ENCODE peak calls at places on chromosomes 1 and 21, in four cellular contexts. P is K562, Y is GM12878, R is endothelial cell of umbilical vein. D is an unnamed sample.

GRCh38 chr1:58398714-58399113 is 147.8 kb downstream of the OMA1 start:
- DNase-seq in P (no peak), Y (no peak), R (no peak), D (no peak)

GRCh38 chr1:173638043-173639021 is 3.2 kb downstream of the TEX50 start:
- DNase-seq in Y (no peak), R (no peak), P (no peak), D (no peak)

GRCh38 chr1:17596651-17597509 is 57.4 kb downstream of the ARHGEF10L start:
- DNase-seq in P (no peak), R (no peak), Y (no peak), D (no peak)

GRCh38 chr1:65141394-65141793 is 6.6 kb upstream of the AK4 start:
- DNase-seq in R (no peak), P (no peak), Y (no peak), D (no peak)

GRCh38 chr1:24904731-24905354 is 25.2 kb downstream of the RUNX3 start:
- DNase-seq in R (no peak), P (no peak), Y (no peak), D (no peak)

GRCh38 chr1:223860051-223860559 is 14.4 kb upstream of the TP53BP2 start:
- DNase-seq in P (no peak), R (no peak), Y (no peak), D (no peak)

GRCh38 chr21:15249285-15249993 is 184.6 kb upstream of the NRIP1 start:
- DNase-seq in P (no peak), R (peak; percentile 84), Y (no peak), D (peak; percentile 26)

GRCh38 chr1:206012086-206012859 is 9.1 kb upstream of the RAB7B start:
- DNase-seq in Y (peak; percentile 66), P (no peak), R (no peak), D (no peak)

GRCh38 chr1:96030312-96030711 is 691.3 kb upstream of the PTBP2 start:
- DNase-seq in P (no peak), R (no peak), Y (no peak), D (no peak)

DNA sequence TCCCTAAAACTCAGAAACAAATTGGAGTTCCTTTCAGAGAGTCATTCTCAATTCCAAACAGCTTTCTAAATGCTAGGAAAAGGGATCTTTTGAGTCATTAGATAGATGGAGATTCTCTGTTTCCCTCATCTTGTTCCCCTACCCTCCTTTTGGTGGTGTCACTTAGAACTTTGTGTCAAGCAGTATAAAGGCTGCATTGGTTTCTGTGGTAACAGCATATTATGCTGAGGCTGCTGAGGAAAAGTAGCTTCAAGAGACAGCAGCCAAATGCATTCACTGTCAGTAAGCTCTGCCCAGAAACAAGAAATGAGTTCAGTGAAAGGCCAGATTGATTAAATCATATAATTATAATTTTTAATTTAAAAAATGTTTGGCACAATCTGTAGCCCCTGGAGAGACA is 144.2 kb downstream of the LRRC40 start:
- DNase-seq in P (no peak), R (no peak), Y (no peak), D (no peak)
- TF ChIP-seq FOS in P (no peak), R (no peak), Y (no peak), D (no peak)

GRCh38 chr1:8951246-8951645 is 5.6 kb downstream of the CA6 start:
- DNase-seq in R (no peak), P (no peak), Y (no peak), D (no peak)

GRCh38 chr1:8955367-8955766 is 9.7 kb downstream of the CA6 start:
- DNase-seq in P (no peak), R (no peak), Y (no peak), D (no peak)

GRCh38 chr1:8956461-8957349 is 11.0 kb downstream of the CA6 start:
- DNase-seq in P (no peak), Y (no peak), R (no peak), D (no peak)
- H3K4me1 ChIP-seq in P (no peaks in the 10 kb centered on the region), Y (no peaks in the 10 kb centered on the region), R (no peaks in the 10 kb centered on the region), D (no peaks in the 10 kb centered on the region)

DNA sequence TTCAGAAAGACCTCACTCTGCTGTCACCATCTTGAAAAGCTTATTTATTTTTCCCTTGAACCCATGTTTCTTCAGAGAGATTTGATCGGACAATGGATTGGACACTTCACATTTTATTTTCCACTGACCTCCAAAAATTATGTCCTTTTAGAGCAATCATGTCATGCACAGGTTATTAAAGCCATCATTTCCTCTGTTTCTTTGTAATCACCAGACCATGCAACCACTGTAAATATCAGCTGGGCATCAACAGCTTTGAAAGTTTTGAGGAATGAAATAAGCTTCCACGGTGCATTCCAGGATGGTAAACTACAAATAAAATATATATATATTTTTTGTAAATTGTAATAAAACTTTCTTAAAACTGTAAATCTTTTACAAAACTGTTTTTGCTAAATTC is 144.1 kb upstream of the ADAMTS5 start:
- DNase-seq in R (no peak), Y (no peak), P (no peak), D (no peak)
- TF ChIP-seq FOS in R (no peak), Y (no peak), P (no peak), D (no peak)

DNA sequence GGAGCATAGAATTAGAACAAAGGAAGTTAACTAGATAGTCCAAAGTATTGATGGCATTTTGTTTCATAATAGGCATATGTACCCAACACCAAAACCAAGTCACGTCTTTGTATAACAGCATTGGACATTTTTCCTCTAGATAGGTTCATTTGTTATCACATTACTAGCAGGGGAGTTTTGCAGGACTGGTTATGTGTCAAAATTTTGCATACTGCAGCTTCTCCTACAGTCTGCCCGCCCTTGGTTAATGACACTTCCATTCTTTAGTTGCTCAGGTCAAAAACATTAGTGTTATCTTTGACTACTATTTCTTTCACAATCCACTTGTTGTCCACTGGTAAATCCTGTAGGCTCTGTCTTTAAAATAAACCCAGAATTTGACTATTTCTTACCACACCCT is 8.9 kb downstream of the CAPZA1 start:
- DNase-seq in Y (no peak), P (no peak), R (no peak), D (no peak)
- H3K4me1 ChIP-seq in Y (peaks cover 16% of the 10 kb centered on the region), P (peaks cover 15% of the 10 kb centered on the region), R (no peaks in the 10 kb centered on the region), D (peaks cover 4% of the 10 kb centered on the region)

GRCh38 chr1:33654267-33654832 is 181.9 kb downstream of the ZSCAN20 start:
- DNase-seq in Y (no peak), R (no peak), P (no peak), D (peak; percentile 6)
- TF ChIP-seq FOS in Y (no peak), R (no peak), P (no peak), D (no peak)

GRCh38 chr1:117607471-117607870 is 1.6 kb downstream of the TENT5C start:
- DNase-seq in Y (no peak), P (no peak), R (no peak), D (no peak)
- H3K4me1 ChIP-seq in Y (peaks cover 11% of the 10 kb centered on the region), P (peaks cover 55% of the 10 kb centered on the region), R (peaks cover 15% of the 10 kb centered on the region), D (peaks cover 8% of the 10 kb centered on the region)

GRCh38 chr1:50633465-50633864 is 210.2 kb upstream of the DMRTA2 start:
- DNase-seq in Y (no peak), P (no peak), R (no peak), D (no peak)
- TF ChIP-seq FOS in Y (no peak), P (no peak), R (no peak), D (no peak)